ENCODE peak calls at places on chromosomes 4 and X, in four cellular contexts. R is IMR-90, T is mesendoderm, W is H9. Q is an unnamed sample. For H3K4me1 and H3K27me3, the result is how much of the 10 kb centered on the place peaks cover.

GRCh38 chr4:167234388-167234881 is at the start of gene SPOCK3:
- DNase-seq in T (peak), R (no peak), W (peak), Q (peak)

GRCh38 chr4:56739104-56739777 is 58.1 kb upstream of the HOPX start:
- DNase-seq in R (peak), W (no peak), T (no peak), Q (no peak)

GRCh38 chrX:3990569-3990968 is 277.1 kb upstream of the PRKX start:
- DNase-seq in R (no peak), T (peak), W (no peak), Q (peak)

GRCh38 chrX:151153086-151153485 is 23.3 kb upstream of the GPR50 start:
- DNase-seq in R (peak), T (peak), W (peak), Q (peak)

GRCh38 chr4:22695917-22696316 is 3.2 kb downstream of the GBA3 start:
- DNase-seq in T (no peak), R (no peak), W (no peak), Q (no peak)

GRCh38 chr4:7798215-7798995 is 141.3 kb downstream of the AFAP1 start:
- DNase-seq in T (peak), R (peak), W (no peak), Q (no peak)

GRCh38 chr4:120691106-120691505 is 231.4 kb downstream of the PRDM5 start:
- DNase-seq in W (no peak), R (peak), T (no peak), Q (no peak)

GRCh38 chr4:121656269-121656641 is 40.5 kb downstream of the ANXA5 start:
- DNase-seq in T (peak), R (peak), W (peak), Q (peak)

GRCh38 chr4:150289198-150289597 is 211.0 kb downstream of the DCLK2 start:
- DNase-seq in R (no peak), W (no peak), T (no peak), Q (no peak)

GRCh38 chr4:56050584-56050983 is 101.8 kb downstream of the CEP135 start:
- DNase-seq in W (no peak), T (peak), R (no peak), Q (no peak)

GRCh38 chr4:183343730-183344129 is 21.5 kb upstream of the CLDN24 start:
- DNase-seq in R (no peak), T (no peak), W (no peak), Q (no peak)

GRCh38 chr4:123826896-123827295 is 430.3 kb downstream of the SPRY1 start:
- DNase-seq in R (peak), W (no peak), T (no peak), Q (no peak)
- H3K9ac ChIP-seq in R (no peak), W (no peak), T (no peak), Q (no peak)

DNA sequence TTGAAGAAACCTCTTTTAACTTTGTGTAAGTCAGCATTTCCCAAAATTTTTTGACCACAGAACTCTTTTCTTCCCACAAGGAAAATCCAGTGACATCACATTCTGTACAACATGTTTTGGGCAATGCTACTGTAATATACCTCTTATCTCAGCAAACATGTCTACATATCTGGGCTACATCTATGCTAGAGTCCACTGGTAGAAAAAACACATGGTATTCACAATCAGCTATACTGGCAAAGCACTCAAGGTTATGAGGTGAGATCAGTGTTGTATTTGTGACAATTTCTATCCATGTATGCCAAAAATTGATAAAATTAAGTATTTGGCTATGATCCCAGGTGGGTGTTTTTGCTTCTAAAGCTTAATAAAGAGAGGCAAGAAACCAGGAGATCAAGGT is 98.0 kb downstream of the ATP11C start:
- DNase-seq in T (no peak), W (no peak), R (no peak), Q (no peak)
- H3K4me1 ChIP-seq in T (under half), W (under half), R (under half), Q (under half)

GRCh38 chrX:14427614-14428013 is 101.7 kb upstream of the GLRA2 start:
- DNase-seq in W (no peak), R (no peak), T (peak), Q (no peak)
- H3K27me3 ChIP-seq in W (under half), R (under half), T (under half), Q (under half)

DNA sequence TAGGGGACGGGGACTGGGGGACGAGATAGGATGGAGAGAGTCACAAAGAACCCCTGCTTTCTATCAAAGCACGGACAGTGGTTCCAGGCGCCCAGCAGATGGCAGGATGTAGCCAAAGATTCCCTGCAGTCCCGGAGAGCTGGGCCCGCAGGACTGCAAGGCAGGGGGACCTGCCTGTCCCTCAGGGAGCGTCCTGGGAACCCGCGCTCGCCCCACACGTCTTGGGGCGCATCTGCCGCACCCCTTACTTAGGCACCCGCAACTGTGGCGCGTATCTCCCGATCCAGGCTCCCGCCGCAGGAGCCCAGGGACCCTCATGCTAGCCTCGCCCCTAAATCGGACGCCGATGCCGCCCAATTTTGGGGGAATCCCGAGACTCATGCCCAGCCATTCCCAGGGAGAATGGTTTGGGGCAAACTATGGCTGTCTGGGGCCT is 742 bp upstream of the STK32B start:
- DNase-seq in W (peak), T (peak), R (peak), Q (peak)
- H3K9ac ChIP-seq in W (no peak), T (peak), R (peak), Q (peak)

DNA sequence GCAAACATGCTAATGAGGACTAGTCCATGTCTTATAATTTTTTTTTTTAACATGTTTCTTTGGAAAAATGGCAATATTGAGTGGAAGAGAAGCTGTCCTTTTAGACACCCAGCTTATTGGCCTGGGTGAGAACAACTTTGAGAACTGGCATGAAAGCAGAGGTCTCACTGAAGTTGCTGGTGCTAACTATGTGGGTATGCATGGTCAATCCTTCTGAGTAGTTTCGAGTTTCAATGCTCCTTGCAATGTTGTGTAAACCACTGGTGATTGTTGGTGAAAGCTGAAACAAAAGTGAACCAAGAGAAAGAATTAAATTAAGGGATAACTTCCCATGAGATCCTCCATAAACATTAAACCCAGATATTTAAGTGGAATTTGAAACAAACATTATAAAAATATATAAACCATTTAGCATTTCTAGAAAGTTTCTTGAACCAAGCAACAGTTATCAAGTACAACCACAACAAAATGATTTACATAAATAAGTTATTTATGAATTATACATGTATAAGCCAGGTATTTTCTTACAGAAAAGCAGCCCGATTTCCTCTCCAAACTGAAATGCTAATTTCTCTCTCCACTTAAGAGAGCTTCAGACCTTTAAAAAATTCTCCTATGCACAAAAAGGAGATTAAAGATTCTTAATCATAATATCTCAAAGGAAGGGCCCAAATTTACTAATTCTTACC is 20.5 kb upstream of the SCD5 start:
- DNase-seq in R (no peak), T (no peak), W (no peak), Q (no peak)
- H3K4me1 ChIP-seq in R (under half), T (under half), W (under half), Q (under half)

GRCh38 chrX:68429216-68429615 is 4.1 kb downstream of the OPHN1 start:
- DNase-seq in T (no peak), W (no peak), R (no peak), Q (no peak)

GRCh38 chrX:68433155-68433980 is at the start of gene OPHN1:
- DNase-seq in W (peak), R (peak), T (peak), Q (peak)

GRCh38 chrX:68433981-68434299 is 645 bp upstream of the OPHN1 start:
- DNase-seq in W (no peak), R (no peak), T (no peak), Q (no peak)

GRCh38 chrX:68431836-68432235 is 1.5 kb downstream of the OPHN1 start:
- DNase-seq in W (no peak), T (no peak), R (peak), Q (no peak)

DNA sequence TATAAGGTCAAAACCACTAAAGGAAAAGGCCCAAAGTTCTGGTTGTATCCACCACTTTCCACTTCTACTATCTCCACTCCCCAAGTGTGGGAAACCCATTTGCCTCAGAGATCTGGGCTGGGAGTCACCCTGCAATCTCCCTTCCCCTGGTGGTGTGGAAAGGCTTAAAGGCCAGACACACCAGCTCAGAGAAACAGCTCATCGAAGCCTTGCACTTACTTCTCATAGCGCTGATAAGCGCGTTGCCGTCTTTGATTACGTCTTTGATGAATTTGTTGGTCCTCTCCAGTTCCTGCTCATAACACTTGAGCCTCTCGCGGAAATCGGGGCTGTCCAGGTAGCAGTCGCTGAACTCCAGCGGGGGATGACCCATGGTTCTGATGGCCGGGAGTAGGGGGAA is 647 bp downstream of the OPHN1 start:
- DNase-seq in W (no peak), T (peak), R (peak), Q (no peak)
- H3K27me3 ChIP-seq in W (under half), T (under half), R (under half), Q (under half)